ENCODE peak calls at places on chromosomes 1 and 21, in five cellular contexts. One of them, this sample, is unnamed.

GRCh38 chr1:91885331-91885715 is 628 bp downstream of the TGFBR3 start:
- DNase-seq in AG09319: no peak
- DNase-seq in H1: no peak
- DNase-seq in nephron progenitor cell: no peak
- DNase-seq in pancreas: no peak
- DNase-seq in this sample: no peak

GRCh38 chr21:17466166-17466565 is 46.7 kb upstream of the CXADR start:
- DNase-seq in nephron progenitor cell: no peak
- DNase-seq in AG09319: no peak
- DNase-seq in pancreas: no peak
- DNase-seq in H1: no peak
- DNase-seq in this sample: no peak

GRCh38 chr1:18142471-18142870 is 34.9 kb downstream of the IGSF21 start:
- DNase-seq in H1: no peak
- DNase-seq in nephron progenitor cell: no peak
- DNase-seq in AG09319: no peak
- DNase-seq in pancreas: no peak
- DNase-seq in this sample: no peak

GRCh38 chr1:177780096-177780700 is 189.7 kb downstream of the SEC16B start:
- DNase-seq in pancreas: no peak
- DNase-seq in AG09319: peak
- DNase-seq in H1: peak
- DNase-seq in nephron progenitor cell: no peak
- DNase-seq in this sample: no peak

GRCh38 chr1:226424228-226425003 is 16.5 kb upstream of the PARP1 start:
- DNase-seq in AG09319: no peak
- DNase-seq in nephron progenitor cell: no peak
- DNase-seq in H1: no peak
- DNase-seq in pancreas: no peak
- DNase-seq in this sample: no peak

GRCh38 chr1:212958175-212958574 is 7.8 kb downstream of the VASH2 start:
- DNase-seq in nephron progenitor cell: no peak
- DNase-seq in pancreas: no peak
- DNase-seq in H1: no peak
- DNase-seq in AG09319: no peak
- DNase-seq in this sample: no peak

GRCh38 chr1:113519561-113519960 is 129.2 kb downstream of the MAGI3 start:
- DNase-seq in nephron progenitor cell: no peak
- DNase-seq in AG09319: no peak
- DNase-seq in pancreas: no peak
- DNase-seq in H1: no peak
- DNase-seq in this sample: no peak

GRCh38 chr21:46599251-46599572 is 5.7 kb downstream of the S100B start:
- DNase-seq in nephron progenitor cell: no peak
- DNase-seq in AG09319: peak
- DNase-seq in H1: no peak
- DNase-seq in pancreas: no peak
- DNase-seq in this sample: no peak

GRCh38 chr1:3482590-3482899 is 28.1 kb downstream of the ARHGEF16 start:
- DNase-seq in H1: no peak
- DNase-seq in nephron progenitor cell: no peak
- DNase-seq in pancreas: no peak
- DNase-seq in AG09319: no peak
- DNase-seq in this sample: no peak

GRCh38 chr1:162662013-162662412 is 29.7 kb downstream of the DDR2 start:
- DNase-seq in H1: no peak
- DNase-seq in AG09319: no peak
- DNase-seq in nephron progenitor cell: no peak
- DNase-seq in pancreas: no peak
- DNase-seq in this sample: no peak

GRCh38 chr21:45013271-45013841 is 61.0 kb upstream of the ADARB1 start:
- DNase-seq in pancreas: no peak
- DNase-seq in nephron progenitor cell: no peak
- DNase-seq in H1: no peak
- DNase-seq in AG09319: no peak
- DNase-seq in this sample: no peak

GRCh38 chr1:64133036-64133435 is 70.4 kb upstream of the UBE2U start:
- DNase-seq in nephron progenitor cell: no peak
- DNase-seq in H1: no peak
- DNase-seq in AG09319: peak
- DNase-seq in pancreas: no peak
- DNase-seq in this sample: no peak

GRCh38 chr1:71311396-71311795 is 230.6 kb upstream of the ZRANB2 start:
- DNase-seq in H1: no peak
- DNase-seq in pancreas: no peak
- DNase-seq in nephron progenitor cell: no peak
- DNase-seq in AG09319: no peak
- DNase-seq in this sample: no peak

GRCh38 chr1:205950826-205951549 is 7.7 kb upstream of the SLC26A9 start:
- DNase-seq in nephron progenitor cell: no peak
- DNase-seq in pancreas: no peak
- DNase-seq in AG09319: peak
- DNase-seq in H1: no peak
- DNase-seq in this sample: no peak